ENCODE peak calls at places on chromosome 3, in five cellular contexts. T is GM23338, Z is bronchial epithelial cell, W is HepG2, V is endothelial cell of umbilical vein. Y is an unnamed sample.
A peak's percentile ranks its signal among the peaks of the same experiment; 100 is the strongest.

GRCh38 chr3:138778643-138779042 is 56.1 kb downstream of the PIK3CB start:
- DNase-seq in T (no peak), Z (no peak), W (no peak), V (no peak), Y (no peak)

GRCh38 chr3:141181191-141181590 is 50.4 kb upstream of the PXYLP1 start:
- DNase-seq in T (no peak), Z (no peak), W (no peak), V (no peak), Y (no peak)

GRCh38 chr3:174101244-174101643 is 703.7 kb downstream of the NLGN1 start:
- DNase-seq in T (no peak), Z (peak; percentile 63), W (no peak), V (no peak), Y (no peak)

GRCh38 chr3:14434105-14434504 is 31.7 kb downstream of the SLC6A6 start:
- DNase-seq in T (no peak), Z (peak; percentile 37), W (no peak), V (peak; percentile 41), Y (no peak)

GRCh38 chr3:88203537-88204143 is 53.9 kb downstream of the C3orf38 start:
- DNase-seq in T (peak; percentile 77), Z (peak; percentile 62), W (peak; percentile 40), V (peak; percentile 72), Y (peak; percentile 83)

GRCh38 chr3:73214846-73215245 is 153.4 kb downstream of the EBLN2 start:
- DNase-seq in T (no peak), Z (no peak), W (no peak), V (no peak), Y (no peak)

GRCh38 chr3:120348981-120349818 is at the start of gene LRRC58:
- DNase-seq in T (peak; percentile 90), Z (peak; percentile 76), W (peak; percentile 81), V (peak; percentile 88), Y (peak; percentile 80)

GRCh38 chr3:53044371-53045106 is 1.3 kb downstream of the SFMBT1 start:
- DNase-seq in T (peak; percentile 63), Z (peak; percentile 27), W (no peak), V (peak; percentile 47), Y (peak; percentile 18)

GRCh38 chr3:38907426-38907825 is 91.4 kb upstream of the SCN10A start:
- DNase-seq in T (no peak), Z (peak; percentile 67), W (no peak), V (no peak), Y (peak; percentile 44)

GRCh38 chr3:181086011-181086410 is 96.5 kb upstream of the DNAJC19 start:
- DNase-seq in T (no peak), Z (no peak), W (peak; percentile 3), V (no peak), Y (no peak)

GRCh38 chr3:125340121-125340520 is 35.0 kb downstream of the ZNF148 start:
- DNase-seq in T (no peak), Z (no peak), W (no peak), V (no peak), Y (no peak)

GRCh38 chr3:13240928-13241618 is 167.8 kb upstream of the IQSEC1 start:
- DNase-seq in T (peak; percentile 33), Z (no peak), W (no peak), V (no peak), Y (no peak)

GRCh38 chr3:126445506-126445905 is 30.2 kb downstream of the ZXDC start:
- DNase-seq in T (no peak), Z (no peak), W (no peak), V (no peak), Y (no peak)

GRCh38 chr3:49006591-49007067 is 562 bp upstream of the WDR6 start:
- DNase-seq in T (peak; percentile 21), Z (no peak), W (no peak), V (peak; percentile 51), Y (no peak)

GRCh38 chr3:13420817-13421755 is 964 bp upstream of the NUP210 start:
- DNase-seq in T (peak; percentile 45), Z (no peak), W (no peak), V (no peak), Y (no peak)

GRCh38 chr3:140296796-140297352 is 361.9 kb downstream of the CLSTN2 start:
- DNase-seq in T (no peak), Z (peak; percentile 13), W (peak; percentile 9), V (no peak), Y (no peak)

GRCh38 chr3:196493292-196493691 is 10.3 kb downstream of the RNF168 start:
- DNase-seq in T (no peak), Z (no peak), W (no peak), V (no peak), Y (no peak)

GRCh38 chr3:81336470-81336869 is 425.0 kb downstream of the GBE1 start:
- DNase-seq in T (no peak), Z (no peak), W (no peak), V (no peak), Y (no peak)

GRCh38 chr3:191762323-191762960 is 301.5 kb downstream of the PYDC2 start:
- DNase-seq in T (peak; percentile 60), Z (peak; percentile 76), W (peak; percentile 95), V (peak; percentile 58), Y (no peak)

GRCh38 chr3:135034881-135035440 is 239.9 kb downstream of the EPHB1 start:
- DNase-seq in T (no peak), Z (no peak), W (no peak), V (no peak), Y (no peak)

GRCh38 chr3:144586382-144586781 is 614.8 kb downstream of the DIPK2A start:
- DNase-seq in T (no peak), Z (peak; percentile 4), W (peak; percentile 11), V (peak; percentile 44), Y (peak; percentile 9)

GRCh38 chr3:134406331-134407246 is 32.3 kb upstream of the AMOTL2 start:
- DNase-seq in T (peak; percentile 91), Z (no peak), W (no peak), V (peak; percentile 28), Y (no peak)

GRCh38 chr3:186789554-186790260 is 6.3 kb downstream of the EIF4A2 start:
- DNase-seq in T (no peak), Z (peak; percentile 50), W (no peak), V (no peak), Y (no peak)

GRCh38 chr3:65146149-65146548 is 458.3 kb upstream of the ADAMTS9 start:
- DNase-seq in T (peak; percentile 86), Z (peak; percentile 87), W (no peak), V (no peak), Y (peak; percentile 20)

GRCh38 chr3:41768363-41768762 is 193.5 kb downstream of the ULK4 start:
- DNase-seq in T (no peak), Z (peak; percentile 85), W (no peak), V (no peak), Y (no peak)

GRCh38 chr3:41769106-41769505 is 192.8 kb downstream of the ULK4 start:
- DNase-seq in T (no peak), Z (no peak), W (no peak), V (no peak), Y (no peak)
- H3K4me3 ChIP-seq in T (no peak overlapping the region), Z (no peak overlapping the region), W (no peak overlapping the region), V (no peak overlapping the region), Y (no peak overlapping the region)

DNA sequence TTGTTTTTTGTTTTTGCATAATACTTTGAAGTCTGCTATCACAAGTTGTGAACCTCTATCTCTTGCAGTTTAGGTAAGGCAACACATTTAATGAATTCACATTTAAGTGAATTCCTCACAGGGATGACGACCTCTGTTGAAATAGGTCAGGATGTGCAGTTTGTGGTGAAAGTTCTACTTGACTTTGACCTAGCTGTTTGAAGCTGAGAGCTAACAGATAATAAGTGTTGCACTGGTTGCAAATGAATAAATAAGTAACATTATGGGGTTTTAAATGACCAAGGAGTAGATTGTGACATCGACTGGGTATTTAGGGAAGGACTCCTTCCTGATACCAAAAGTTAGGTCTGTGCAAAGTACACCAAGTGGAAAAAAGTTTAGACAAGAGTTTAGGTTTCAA is 23.9 kb downstream of the NIT2 start:
- DNase-seq in T (no peak), Z (no peak), W (peak; percentile 58), V (no peak), Y (no peak)
- H3K36me3 ChIP-seq in T (peaks cover 12% of the 10 kb centered on the region), Z (peaks cover 8% of the 10 kb centered on the region), W (peaks cover 4% of the 10 kb centered on the region), V (peaks cover 2% of the 10 kb centered on the region), Y (peaks cover 20% of the 10 kb centered on the region)

GRCh38 chr3:132867526-132867925 is 145.3 kb upstream of the NPHP3 start:
- DNase-seq in T (no peak), Z (no peak), W (no peak), V (no peak), Y (no peak)

GRCh38 chr3:132872711-132873110 is 150.5 kb upstream of the NPHP3 start:
- DNase-seq in T (no peak), Z (no peak), W (no peak), V (no peak), Y (no peak)

GRCh38 chr3:132867956-132868355 is 145.7 kb upstream of the NPHP3 start:
- DNase-seq in T (no peak), Z (peak; percentile 45), W (no peak), V (no peak), Y (peak; percentile 17)

GRCh38 chr3:132871956-132872355 is 149.7 kb upstream of the NPHP3 start:
- DNase-seq in T (no peak), Z (no peak), W (no peak), V (no peak), Y (no peak)

GRCh38 chr3:132870596-132870995 is 148.4 kb upstream of the NPHP3 start:
- DNase-seq in T (no peak), Z (no peak), W (no peak), V (no peak), Y (no peak)
- TF ChIP-seq CTCF in T (no peak), Z (no peak), W (no peak), V (no peak), Y (no peak)

GRCh38 chr3:114745322-114746240 is 401.5 kb downstream of the ZBTB20 start:
- DNase-seq in T (no peak), Z (peak; percentile 61), W (peak; percentile 91), V (no peak), Y (peak; percentile 27)
- H3K4me3 ChIP-seq in T (no peak overlapping the region), Z (no peak overlapping the region), W (peak overlapping the region; percentile 55), V (no peak overlapping the region), Y (no peak overlapping the region)

DNA sequence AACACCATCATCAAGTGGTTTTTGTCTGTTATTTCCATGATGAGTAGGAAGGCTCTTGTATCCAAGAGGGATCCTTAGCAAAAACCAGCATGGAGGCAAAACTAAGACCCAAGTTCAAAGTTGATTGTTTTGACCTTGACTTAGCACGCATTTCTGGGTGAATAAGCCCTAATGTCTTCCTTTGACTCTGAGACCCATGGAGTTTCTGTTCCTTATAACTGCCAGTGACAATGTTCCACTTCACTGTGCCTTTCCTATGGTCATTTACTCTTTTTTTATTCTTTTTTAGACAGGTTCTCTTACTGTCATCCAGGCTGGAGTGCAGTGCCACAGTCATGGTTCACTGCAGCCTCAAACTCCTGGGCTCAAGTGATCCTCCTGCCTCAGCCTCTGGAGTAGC is 118.2 kb upstream of the MRPL3 start:
- DNase-seq in T (no peak), Z (no peak), W (no peak), V (no peak), Y (no peak)
- H3K36me3 ChIP-seq in T (no peaks in the 10 kb centered on the region), Z (no peaks in the 10 kb centered on the region), W (no peaks in the 10 kb centered on the region), V (no peaks in the 10 kb centered on the region), Y (no peaks in the 10 kb centered on the region)

DNA sequence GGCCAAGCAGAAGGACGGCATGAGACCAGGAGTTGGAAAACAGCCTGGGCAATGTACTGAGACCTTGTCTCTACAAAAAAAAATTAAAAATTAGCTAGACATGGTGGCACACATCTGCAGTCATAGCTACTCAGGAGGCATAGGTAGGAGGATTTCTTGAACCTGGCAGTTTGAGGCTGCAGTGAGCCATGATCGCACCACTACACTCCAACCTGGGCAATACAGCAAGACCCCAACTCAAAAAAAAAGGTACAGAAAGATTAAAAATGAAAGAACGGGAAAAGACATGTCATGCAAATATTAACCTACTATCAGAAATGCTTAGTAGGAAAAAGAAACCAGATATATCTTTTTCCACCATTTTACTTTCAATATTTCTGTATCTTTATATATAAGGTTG is 99.6 kb upstream of the ATP11B start:
- DNase-seq in T (no peak), Z (no peak), W (no peak), V (no peak), Y (no peak)
- TF ChIP-seq CTCF in T (no peak), Z (no peak), W (no peak), V (no peak), Y (no peak)

Y was measured in brain microvascular endothelial cell.